ENCODE peak calls at places on chromosomes 12 and 14, in ten cellular contexts. Z, I, R, V, N, Q, J, P, A and W are unnamed samples.

GRCh38 chr14:51545396-51545795 is 106.3 kb upstream of the FRMD6 start:
- DNase-seq in Z (no peak), I (no peak), R (no peak), V (no peak), N (no peak), Q (no peak), J (no peak), P (no peak), A (no peak), W (no peak)

GRCh38 chr14:99754141-99755067 is 38.8 kb upstream of the EML1 start:
- DNase-seq in Z (no peak), I (no peak), R (no peak), V (no peak), N (peak; percentile 70), Q (no peak), J (no peak), P (no peak), A (no peak), W (no peak)

GRCh38 chr14:92960706-92961566 is 38.0 kb downstream of the CHGA start:
- DNase-seq in Z (no peak), I (peak; percentile 77), R (no peak), V (no peak), N (no peak), Q (no peak), J (no peak), P (no peak), A (peak; percentile 51), W (no peak)

GRCh38 chr12:91817512-91817911 is 328.1 kb downstream of the BTG1 start:
- DNase-seq in Z (no peak), I (no peak), R (no peak), V (no peak), N (no peak), Q (no peak), J (no peak), P (no peak), A (peak; percentile 53), W (no peak)

GRCh38 chr12:106919910-106920544 is 35.7 kb upstream of the TMEM263 start:
- DNase-seq in Z (no peak), I (peak; percentile 46), R (no peak), V (no peak), N (no peak), Q (peak; percentile 4), J (no peak), P (peak; percentile 26), A (peak; percentile 65), W (no peak)

GRCh38 chr12:123153906-123154305 is 3.0 kb upstream of the PITPNM2 start:
- DNase-seq in Z (no peak), I (no peak), R (no peak), V (no peak), N (no peak), Q (no peak), J (no peak), P (no peak), A (no peak), W (no peak)

GRCh38 chr14:32607399-32607798 is 278.3 kb downstream of the AKAP6 start:
- DNase-seq in Z (no peak), I (no peak), R (no peak), V (no peak), N (no peak), Q (no peak), J (no peak), P (no peak), A (no peak), W (no peak)

GRCh38 chr14:75334191-75335051 is 55.8 kb downstream of the FOS start:
- DNase-seq in Z (peak; percentile 67), I (no peak), R (no peak), V (peak; percentile 15), N (no peak), Q (no peak), J (no peak), P (no peak), A (no peak), W (peak; percentile 49)

GRCh38 chr14:31752867-31753661 is 191.9 kb downstream of the NUBPL start:
- DNase-seq in Z (no peak), I (no peak), R (no peak), V (no peak), N (no peak), Q (no peak), J (no peak), P (no peak), A (no peak), W (no peak)

GRCh38 chr12:75660805-75661404 is 149.5 kb upstream of the KRR1 start:
- DNase-seq in Z (no peak), I (peak; percentile 72), R (no peak), V (no peak), N (no peak), Q (no peak), J (no peak), P (no peak), A (peak; percentile 91), W (no peak)

GRCh38 chr12:106080111-106080732 is 58.5 kb downstream of the NUAK1 start:
- DNase-seq in Z (no peak), I (peak; percentile 85), R (no peak), V (no peak), N (peak; percentile 73), Q (no peak), J (no peak), P (no peak), A (peak; percentile 75), W (no peak)

GRCh38 chr12:132806857-132807256 is 21.8 kb downstream of the GOLGA3 start:
- DNase-seq in Z (no peak), I (no peak), R (no peak), V (no peak), N (no peak), Q (no peak), J (no peak), P (no peak), A (no peak), W (no peak)

GRCh38 chr14:24178399-24179178 is 6.7 kb downstream of the REC8 start:
- DNase-seq in Z (no peak), I (no peak), R (no peak), V (no peak), N (no peak), Q (no peak), J (no peak), P (no peak), A (no peak), W (no peak)

GRCh38 chr12:24600996-24601395 is 347.9 kb downstream of the BCAT1 start:
- DNase-seq in Z (no peak), I (peak; percentile 87), R (no peak), V (no peak), N (no peak), Q (no peak), J (no peak), P (no peak), A (peak; percentile 77), W (no peak)

GRCh38 chr12:90102957-90103652 is 394.5 kb upstream of the ATP2B1 start:
- DNase-seq in Z (no peak), I (peak; percentile 47), R (peak; percentile 20), V (no peak), N (no peak), Q (no peak), J (peak; percentile 6), P (peak; percentile 39), A (peak; percentile 55), W (no peak)

GRCh38 chr12:5473076-5473475 is 41.2 kb downstream of the NTF3 start:
- DNase-seq in Z (no peak), I (no peak), R (no peak), V (no peak), N (no peak), Q (no peak), J (no peak), P (no peak), A (no peak), W (no peak)

GRCh38 chr14:21101802-21102413 is 1.0 kb downstream of the TMEM253 start:
- DNase-seq in Z (no peak), I (no peak), R (no peak), V (no peak), N (no peak), Q (no peak), J (no peak), P (no peak), A (no peak), W (no peak)

GRCh38 chr12:93679308-93679933 is 2.2 kb downstream of the CRADD start:
- DNase-seq in Z (no peak), I (no peak), R (no peak), V (no peak), N (no peak), Q (no peak), J (no peak), P (no peak), A (no peak), W (peak; percentile 87)

GRCh38 chr12:122726056-122726558 is 4.5 kb downstream of the HCAR1 start:
- DNase-seq in Z (no peak), I (no peak), R (no peak), V (no peak), N (no peak), Q (no peak), J (no peak), P (no peak), A (peak; percentile 18), W (no peak)

GRCh38 chr12:1013618-1014489 is 22.8 kb downstream of the ERC1 start:
- DNase-seq in Z (no peak), I (peak; percentile 85), R (no peak), V (no peak), N (no peak), Q (no peak), J (no peak), P (no peak), A (peak; percentile 84), W (no peak)